ENCODE peak calls at places on chromosome 6, in nine cellular contexts. R is NCI-H2227 treated with DMSO at 0.1 percent for 48 hours; S is upper lobe of right lung; T is neuronal stem cell; N is coronary artery; W is glutamatergic neuron; B is frontal cortex; G is CD4-positive, alpha-beta memory T cell; J is posterior vena cava. Q is an unnamed sample.

GRCh38 chr6:98839788-98840361 is 5.5 kb downstream of the POU3F2 start:
- DNase-seq in R (no peak), S (no peak), T (peak; percentile 33), N (no peak), W (peak; percentile 34), B (peak; percentile 51), G (no peak), J (no peak), Q (no peak)

GRCh38 chr6:158706369-158706982 is 56.6 kb downstream of the SYTL3 start:
- DNase-seq in R (no peak), S (peak; percentile 75), T (no peak), N (peak; percentile 77), W (peak; percentile 67), B (no peak), G (no peak), J (peak; percentile 79), Q (peak; percentile 39)

GRCh38 chr6:126210398-126211075 is 129.4 kb upstream of the CENPW start:
- DNase-seq in R (no peak), S (no peak), T (no peak), N (no peak), W (no peak), B (no peak), G (no peak), J (no peak), Q (no peak)

GRCh38 chr6:119024111-119024510 is 54.4 kb downstream of the FAM184A start:
- DNase-seq in R (no peak), S (no peak), T (peak; percentile 18), N (no peak), W (no peak), B (no peak), G (no peak), J (no peak), Q (no peak)

GRCh38 chr6:138410048-138410735 is 6.2 kb downstream of the HEBP2 start:
- DNase-seq in R (no peak), S (no peak), T (no peak), N (no peak), W (no peak), B (no peak), G (no peak), J (no peak), Q (no peak)

GRCh38 chr6:23591761-23592160 is 534.3 kb upstream of the NRSN1 start:
- DNase-seq in R (no peak), S (no peak), T (no peak), N (no peak), W (no peak), B (no peak), G (no peak), J (no peak), Q (no peak)

GRCh38 chr6:128239146-128239545 is 281.3 kb downstream of the PTPRK start:
- DNase-seq in R (no peak), S (no peak), T (no peak), N (no peak), W (no peak), B (no peak), G (no peak), J (no peak), Q (no peak)

GRCh38 chr6:150143521-150144293 is 863 bp downstream of the PPP1R14C start:
- DNase-seq in R (no peak), S (peak; percentile 80), T (peak; percentile 29), N (no peak), W (peak; percentile 38), B (no peak), G (no peak), J (no peak), Q (peak; percentile 31)

GRCh38 chr6:43490523-43490939 is 13.2 kb downstream of the TJAP1 start:
- DNase-seq in R (no peak), S (no peak), T (no peak), N (no peak), W (no peak), B (no peak), G (no peak), J (no peak), Q (no peak)

GRCh38 chr6:139919107-139920026 is 544.9 kb upstream of the CITED2 start:
- DNase-seq in R (no peak), S (no peak), T (no peak), N (no peak), W (no peak), B (no peak), G (no peak), J (no peak), Q (no peak)

GRCh38 chr6:16486661-16487060 is 248.3 kb downstream of the GMPR start:
- DNase-seq in R (no peak), S (no peak), T (no peak), N (no peak), W (no peak), B (no peak), G (peak; percentile 34), J (no peak), Q (no peak)

GRCh38 chr6:109961666-109962065 is 16.4 kb upstream of the GPR6 start:
- DNase-seq in R (no peak), S (no peak), T (no peak), N (no peak), W (no peak), B (no peak), G (no peak), J (no peak), Q (no peak)

GRCh38 chr6:125262026-125263013 is 39.4 kb downstream of the HDDC2 start:
- DNase-seq in R (no peak), S (no peak), T (no peak), N (peak; percentile 81), W (peak; percentile 22), B (no peak), G (no peak), J (no peak), Q (no peak)

Q was measured in neural crest cell.